ENCODE peak calls at places on chromosomes 6 and 20, in ten cellular contexts. One of them, this sample, is unnamed.

GRCh38 chr20:10239954-10240353 is 21.3 kb downstream of the SNAP25 start:
- DNase-seq in GM13976: no peak
- DNase-seq in cardiac septum: no peak
- DNase-seq in EL: peak; percentile 50
- DNase-seq in T-helper 17 cell: no peak
- DNase-seq in lung: peak; percentile 67
- DNase-seq in stimulated activated CD4-positive, alpha-beta T cell treated with anti-CD3 and anti-CD28 coated beads, Interleukin-12 subunit alpha, Interleukin-12 subunit beta, amount 100 ng/mL, for 4 hours: no peak
- DNase-seq in lower lobe of right lung: peak; percentile 74
- DNase-seq in amniotic epithelial cell: peak; percentile 65
- DNase-seq in NCI-H345: peak; percentile 83
- DNase-seq in this sample: no peak

GRCh38 chr20:50663095-50663821 is 28.1 kb downstream of the RIPOR3 start:
- DNase-seq in T-helper 17 cell: no peak
- DNase-seq in NCI-H345: peak; percentile 9
- DNase-seq in lower lobe of right lung: no peak
- DNase-seq in lung: peak; percentile 51
- DNase-seq in stimulated activated CD4-positive, alpha-beta T cell treated with anti-CD3 and anti-CD28 coated beads, Interleukin-12 subunit alpha, Interleukin-12 subunit beta, amount 100 ng/mL, for 4 hours: no peak
- DNase-seq in cardiac septum: no peak
- DNase-seq in amniotic epithelial cell: no peak
- DNase-seq in GM13976: no peak
- DNase-seq in EL: no peak
- DNase-seq in this sample: no peak

GRCh38 chr6:11177271-11177670 is 55.2 kb downstream of the NEDD9 start:
- DNase-seq in GM13976: no peak
- DNase-seq in lower lobe of right lung: no peak
- DNase-seq in cardiac septum: no peak
- DNase-seq in lung: no peak
- DNase-seq in T-helper 17 cell: no peak
- DNase-seq in amniotic epithelial cell: no peak
- DNase-seq in NCI-H345: no peak
- DNase-seq in EL: no peak
- DNase-seq in stimulated activated CD4-positive, alpha-beta T cell treated with anti-CD3 and anti-CD28 coated beads, Interleukin-12 subunit alpha, Interleukin-12 subunit beta, amount 100 ng/mL, for 4 hours: no peak
- DNase-seq in this sample: no peak

GRCh38 chr6:80438728-80439127 is 332.3 kb downstream of the BCKDHB start:
- DNase-seq in GM13976: no peak
- DNase-seq in lower lobe of right lung: no peak
- DNase-seq in NCI-H345: no peak
- DNase-seq in amniotic epithelial cell: peak; percentile 58
- DNase-seq in T-helper 17 cell: no peak
- DNase-seq in lung: no peak
- DNase-seq in EL: peak; percentile 95
- DNase-seq in stimulated activated CD4-positive, alpha-beta T cell treated with anti-CD3 and anti-CD28 coated beads, Interleukin-12 subunit alpha, Interleukin-12 subunit beta, amount 100 ng/mL, for 4 hours: no peak
- DNase-seq in cardiac septum: no peak
- DNase-seq in this sample: peak; percentile 36

GRCh38 chr6:27591660-27592059 is 118.8 kb upstream of the ZNF184 start:
- DNase-seq in lower lobe of right lung: no peak
- DNase-seq in NCI-H345: peak; percentile 25
- DNase-seq in cardiac septum: no peak
- DNase-seq in stimulated activated CD4-positive, alpha-beta T cell treated with anti-CD3 and anti-CD28 coated beads, Interleukin-12 subunit alpha, Interleukin-12 subunit beta, amount 100 ng/mL, for 4 hours: no peak
- DNase-seq in amniotic epithelial cell: no peak
- DNase-seq in T-helper 17 cell: no peak
- DNase-seq in GM13976: peak; percentile 18
- DNase-seq in lung: no peak
- DNase-seq in EL: peak; percentile 72
- DNase-seq in this sample: peak; percentile 14

GRCh38 chr6:104753251-104753650 is 106.5 kb downstream of the HACE1 start:
- DNase-seq in NCI-H345: no peak
- DNase-seq in EL: no peak
- DNase-seq in cardiac septum: no peak
- DNase-seq in GM13976: no peak
- DNase-seq in lower lobe of right lung: no peak
- DNase-seq in stimulated activated CD4-positive, alpha-beta T cell treated with anti-CD3 and anti-CD28 coated beads, Interleukin-12 subunit alpha, Interleukin-12 subunit beta, amount 100 ng/mL, for 4 hours: no peak
- DNase-seq in T-helper 17 cell: no peak
- DNase-seq in amniotic epithelial cell: no peak
- DNase-seq in lung: no peak
- DNase-seq in this sample: no peak

GRCh38 chr6:33583591-33584155 is 3.6 kb upstream of the BAK1 start:
- DNase-seq in EL: peak; percentile 26
- DNase-seq in NCI-H345: peak; percentile 3
- DNase-seq in lung: no peak
- DNase-seq in GM13976: no peak
- DNase-seq in lower lobe of right lung: no peak
- DNase-seq in stimulated activated CD4-positive, alpha-beta T cell treated with anti-CD3 and anti-CD28 coated beads, Interleukin-12 subunit alpha, Interleukin-12 subunit beta, amount 100 ng/mL, for 4 hours: no peak
- DNase-seq in cardiac septum: no peak
- DNase-seq in amniotic epithelial cell: no peak
- DNase-seq in T-helper 17 cell: no peak
- DNase-seq in this sample: no peak

GRCh38 chr6:150764638-150765456 is 100.7 kb upstream of the MTHFD1L start:
- DNase-seq in amniotic epithelial cell: no peak
- DNase-seq in cardiac septum: no peak
- DNase-seq in EL: no peak
- DNase-seq in stimulated activated CD4-positive, alpha-beta T cell treated with anti-CD3 and anti-CD28 coated beads, Interleukin-12 subunit alpha, Interleukin-12 subunit beta, amount 100 ng/mL, for 4 hours: no peak
- DNase-seq in lung: no peak
- DNase-seq in GM13976: no peak
- DNase-seq in lower lobe of right lung: no peak
- DNase-seq in T-helper 17 cell: no peak
- DNase-seq in NCI-H345: peak; percentile 23
- DNase-seq in this sample: no peak

GRCh38 chr20:8116067-8116811 is 15.8 kb upstream of the PLCB1 start:
- DNase-seq in NCI-H345: no peak
- DNase-seq in T-helper 17 cell: no peak
- DNase-seq in EL: peak; percentile 66
- DNase-seq in cardiac septum: no peak
- DNase-seq in amniotic epithelial cell: peak; percentile 68
- DNase-seq in stimulated activated CD4-positive, alpha-beta T cell treated with anti-CD3 and anti-CD28 coated beads, Interleukin-12 subunit alpha, Interleukin-12 subunit beta, amount 100 ng/mL, for 4 hours: no peak
- DNase-seq in lung: no peak
- DNase-seq in lower lobe of right lung: no peak
- DNase-seq in GM13976: no peak
- DNase-seq in this sample: no peak

This sample was measured in HTR-8/SVneo.